ENCODE peak calls at places on chromosome 10, in eight cellular contexts. Y, P, W, J, S, K, D and I are unnamed samples.

GRCh38 chr10:7541137-7542087 is 125.4 kb downstream of the ITIH5 start:
- DNase-seq in Y (no peak), J (no peak), P (peak; percentile 12), S (peak; percentile 54), W (peak; percentile 26), K (peak; percentile 2), D (peak; percentile 49), I (no peak)

GRCh38 chr10:13335881-13336280 is 12.2 kb downstream of the SEPHS1 start:
- DNase-seq in P (no peak), S (no peak), J (no peak), D (no peak), Y (no peak), K (no peak), W (no peak), I (no peak)

GRCh38 chr10:119575506-119575905 is 21.3 kb downstream of the TIAL1 start:
- DNase-seq in S (no peak), K (peak; percentile 34), J (no peak), P (peak; percentile 25), W (no peak), Y (peak; percentile 32), D (no peak), I (peak; percentile 68)

GRCh38 chr10:5833814-5834213 is 20.6 kb upstream of the GDI2 start:
- DNase-seq in P (no peak), D (no peak), Y (no peak), S (no peak), K (no peak), W (no peak), J (no peak), I (no peak)

GRCh38 chr10:62732841-62733653 is 71.5 kb upstream of the ADO start:
- DNase-seq in J (no peak), S (no peak), K (peak; percentile 74), Y (peak; percentile 31), D (no peak), W (no peak), P (no peak), I (peak; percentile 43)

GRCh38 chr10:19629559-19629958 is 186.7 kb upstream of the PLXDC2 start:
- DNase-seq in J (no peak), D (peak; percentile 68), S (peak; percentile 73), P (peak; percentile 17), Y (no peak), W (peak; percentile 31), K (peak; percentile 67), I (no peak)

GRCh38 chr10:72322280-72323058 is 32.2 kb downstream of the DNAJB12 start:
- DNase-seq in J (peak; percentile 66), Y (peak; percentile 60), K (no peak), S (no peak), D (no peak), W (no peak), P (peak; percentile 60), I (peak; percentile 82)

GRCh38 chr10:26759008-26759407 is 61.5 kb downstream of the PDSS1 start:
- DNase-seq in W (no peak), D (no peak), J (no peak), S (no peak), K (no peak), P (no peak), Y (no peak), I (no peak)

GRCh38 chr10:18282094-18282493 is 141.9 kb downstream of the CACNB2 start:
- DNase-seq in S (no peak), K (no peak), P (no peak), W (no peak), J (no peak), Y (no peak), D (no peak), I (no peak)

GRCh38 chr10:60921631-60922030 is 22.4 kb downstream of the RHOBTB1 start:
- DNase-seq in D (no peak), S (no peak), Y (no peak), W (no peak), P (no peak), J (no peak), K (no peak), I (no peak)

GRCh38 chr10:113381906-113382562 is 170.8 kb upstream of the HABP2 start:
- DNase-seq in P (no peak), K (peak; percentile 57), Y (peak; percentile 20), S (no peak), D (no peak), W (no peak), J (no peak), I (no peak)

GRCh38 chr10:107340345-107340744 is 175.8 kb upstream of the SORCS1 start:
- DNase-seq in W (no peak), Y (no peak), P (no peak), J (no peak), D (no peak), K (no peak), S (no peak), I (no peak)

GRCh38 chr10:98485959-98486358 is 39.2 kb upstream of the HPS1 start:
- DNase-seq in D (no peak), J (no peak), P (no peak), Y (no peak), K (peak; percentile 35), W (no peak), S (no peak), I (no peak)

GRCh38 chr10:10293431-10293830 is 724.2 kb upstream of the CELF2 start:
- DNase-seq in P (no peak), J (no peak), S (no peak), D (no peak), Y (no peak), K (no peak), W (no peak), I (no peak)

GRCh38 chr10:112535432-112536038 is 88.5 kb downstream of the VTI1A start:
- DNase-seq in Y (no peak), K (peak; percentile 7), P (no peak), S (no peak), W (no peak), J (no peak), D (no peak), I (no peak)

GRCh38 chr10:84291389-84291788 is 37.0 kb upstream of the CCSER2 start:
- DNase-seq in J (peak; percentile 7), Y (no peak), D (no peak), K (peak; percentile 78), P (no peak), W (no peak), S (no peak), I (peak; percentile 66)

GRCh38 chr10:119412244-119412750 is 130.2 kb downstream of the RGS10 start:
- DNase-seq in P (no peak), J (no peak), S (peak; percentile 81), Y (no peak), W (peak; percentile 57), K (peak; percentile 55), D (peak; percentile 76), I (no peak)

GRCh38 chr10:32348297-32349198 is 1.6 kb upstream of the EPC1 start:
- DNase-seq in P (no peak), S (no peak), W (no peak), J (peak; percentile 18), K (no peak), D (no peak), Y (no peak), I (no peak)

GRCh38 chr10:114631678-114632417 is 26.2 kb downstream of the ABLIM1 start:
- DNase-seq in W (peak; percentile 67), K (no peak), S (peak; percentile 54), Y (no peak), D (peak; percentile 50), J (peak; percentile 49), P (no peak), I (peak; percentile 51)

GRCh38 chr10:59036311-59037017 is 140.0 kb upstream of the PHYHIPL start:
- DNase-seq in P (no peak), S (no peak), D (no peak), J (no peak), W (no peak), Y (no peak), K (no peak), I (no peak)

GRCh38 chr10:74841265-74841973 is 15.0 kb downstream of the KAT6B start:
- DNase-seq in Y (no peak), W (no peak), J (no peak), P (no peak), D (no peak), K (peak; percentile 39), S (no peak), I (no peak)
- H3K27ac ChIP-seq in Y (no peak overlapping the region), W (no peak overlapping the region), J (no peak overlapping the region), P (no peak overlapping the region), D (peak overlapping the region; percentile 20), K (no peak overlapping the region), S (no peak overlapping the region), I (no peak overlapping the region)

GRCh38 chr10:118106426-118106825 is 59.7 kb upstream of the RAB11FIP2 start:
- DNase-seq in D (no peak), Y (no peak), K (peak; percentile 21), S (no peak), J (no peak), P (peak; percentile 28), W (peak; percentile 18), I (no peak)
- TF ChIP-seq CTCF in D (peak; percentile 30), Y (peak; percentile 20), K (peak; percentile 44), S (peak; percentile 39), J (peak; percentile 32), P (peak; percentile 43), W (no peak), I (no peak)

GRCh38 chr10:124626759-124627380 is 117.3 kb downstream of the FAM53B start:
- DNase-seq in P (no peak), S (peak; percentile 75), Y (peak; percentile 43), D (no peak), J (peak; percentile 94), K (no peak), W (peak; percentile 85), I (peak; percentile 80)

GRCh38 chr10:124629842-124630241 is 114.3 kb downstream of the FAM53B start:
- DNase-seq in P (no peak), J (no peak), W (no peak), K (no peak), Y (no peak), S (no peak), D (no peak), I (no peak)

GRCh38 chr10:124628676-124629021 is 115.5 kb downstream of the FAM53B start:
- DNase-seq in D (no peak), K (no peak), W (no peak), Y (no peak), J (no peak), S (no peak), P (no peak), I (no peak)

GRCh38 chr10:124629410-124629809 is 114.8 kb downstream of the FAM53B start:
- DNase-seq in P (no peak), K (no peak), S (no peak), W (no peak), Y (no peak), J (no peak), D (no peak), I (no peak)

GRCh38 chr10:124627851-124628675 is 116.1 kb downstream of the FAM53B start:
- DNase-seq in Y (no peak), K (no peak), S (no peak), J (no peak), W (no peak), D (peak; percentile 55), P (no peak), I (no peak)
- H3K27ac ChIP-seq in Y (no peak overlapping the region), K (no peak overlapping the region), S (peak overlapping the region; percentile 25), J (no peak overlapping the region), W (no peak overlapping the region), D (peak overlapping the region; percentile 54), P (no peak overlapping the region), I (peak overlapping the region; percentile 94)

GRCh38 chr10:29529146-29529545 is 105.6 kb downstream of the SVIL start:
- DNase-seq in P (no peak), W (no peak), J (no peak), Y (no peak), K (no peak), S (no peak), D (no peak), I (no peak)
- TF ChIP-seq CTCF in P (no peak), W (no peak), J (no peak), Y (no peak), K (no peak), S (no peak), D (no peak), I (no peak)

GRCh38 chr10:30430544-30431298 is 3.3 kb upstream of the MAP3K8 start:
- DNase-seq in D (no peak), K (no peak), Y (no peak), P (no peak), S (no peak), W (no peak), J (no peak), I (no peak)
- H3K27ac ChIP-seq in D (peak overlapping the region; percentile 57), K (no peak overlapping the region), Y (no peak overlapping the region), P (peak overlapping the region; percentile 65), S (peak overlapping the region; percentile 99), W (peak overlapping the region; percentile 100), J (peak overlapping the region; percentile 61), I (peak overlapping the region; percentile 97)